ENCODE peak calls at places on chromosome 14, in ten cellular contexts. Q, W, T, S, U, F, J, E, R and G are unnamed samples.

GRCh38 chr14:55701638-55702037 is 121.6 kb downstream of the KTN1 start:
- DNase-seq in U (no peak), W (no peak), F (no peak), R (no peak), T (no peak), J (no peak), S (no peak), Q (no peak), E (no peak), G (no peak)

GRCh38 chr14:51860836-51861583 is 598 bp downstream of the GNG2 start:
- DNase-seq in E (no peak), R (no peak), J (no peak), S (no peak), Q (no peak), U (no peak), F (peak; percentile 32), T (no peak), W (no peak), G (no peak)

GRCh38 chr14:38238881-38239280 is 17.0 kb downstream of the CLEC14A start:
- DNase-seq in J (no peak), W (no peak), F (no peak), U (no peak), E (no peak), S (no peak), Q (no peak), T (no peak), R (no peak), G (no peak)

GRCh38 chr14:85529803-85530574 is at the start of gene FLRT2:
- DNase-seq in U (no peak), E (no peak), W (no peak), Q (peak; percentile 83), F (no peak), R (peak; percentile 71), S (peak; percentile 50), J (no peak), T (no peak), G (no peak)

GRCh38 chr14:102827716-102828115 is 50.5 kb downstream of the TRAF3 start:
- DNase-seq in J (no peak), R (no peak), E (no peak), Q (no peak), T (no peak), W (no peak), S (no peak), F (peak; percentile 48), U (no peak), G (no peak)

GRCh38 chr14:24042733-24043132 is 9.1 kb upstream of the CARMIL3 start:
- DNase-seq in F (no peak), E (no peak), J (no peak), U (no peak), R (peak; percentile 76), W (no peak), S (no peak), Q (no peak), T (no peak), G (no peak)

GRCh38 chr14:100837812-100838170 is 11.9 kb downstream of the MEG3 start:
- DNase-seq in Q (no peak), U (no peak), F (no peak), W (no peak), S (peak; percentile 5), J (no peak), T (no peak), E (no peak), R (no peak), G (no peak)

GRCh38 chr14:99729991-99730875 is 46.1 kb downstream of the CYP46A1 start:
- DNase-seq in S (peak; percentile 72), T (peak; percentile 37), U (peak; percentile 1), W (peak; percentile 42), F (peak; percentile 58), J (peak; percentile 67), Q (peak; percentile 79), E (peak; percentile 70), R (peak; percentile 74), G (no peak)

GRCh38 chr14:61257469-61258057 is 23.6 kb downstream of the TMEM30B start:
- DNase-seq in T (no peak), W (no peak), R (no peak), Q (no peak), F (peak; percentile 58), U (no peak), E (no peak), S (no peak), J (no peak), G (no peak)

GRCh38 chr14:29042546-29042945 is 276.0 kb downstream of the FOXG1 start:
- DNase-seq in S (no peak), R (no peak), T (no peak), F (no peak), U (no peak), Q (no peak), E (no peak), J (no peak), W (no peak), G (no peak)

GRCh38 chr14:65926935-65927700 is 514.6 kb downstream of the FUT8 start:
- DNase-seq in U (no peak), J (no peak), S (no peak), W (no peak), T (no peak), Q (no peak), R (no peak), E (peak; percentile 60), F (no peak), G (no peak)

GRCh38 chr14:78982551-78982950 is 812.4 kb downstream of the NRXN3 start:
- DNase-seq in J (no peak), Q (no peak), E (no peak), S (no peak), T (no peak), F (no peak), R (no peak), U (no peak), W (no peak), G (no peak)

GRCh38 chr14:59098377-59098776 is 90.1 kb upstream of the DAAM1 start:
- DNase-seq in R (no peak), T (no peak), E (no peak), Q (no peak), W (no peak), S (no peak), J (no peak), U (no peak), F (no peak), G (no peak)

GRCh38 chr14:100291305-100292075 is 14.8 kb downstream of the SLC25A29 start:
- DNase-seq in S (no peak), J (no peak), U (no peak), W (no peak), Q (peak; percentile 59), E (no peak), R (no peak), T (no peak), F (no peak), G (no peak)

GRCh38 chr14:31993521-31993941 is 83.6 kb upstream of the ARHGAP5 start:
- DNase-seq in U (no peak), W (no peak), Q (no peak), J (no peak), R (no peak), S (no peak), T (no peak), E (no peak), F (no peak), G (no peak)

GRCh38 chr14:38554046-38554445 is 298.2 kb upstream of the CLEC14A start:
- DNase-seq in E (no peak), T (no peak), F (no peak), S (no peak), U (no peak), W (no peak), J (no peak), R (no peak), Q (no peak), G (no peak)

GRCh38 chr14:65229431-65230286 is 127.3 kb upstream of the MAX start:
- DNase-seq in R (peak; percentile 27), F (peak; percentile 84), E (peak; percentile 69), J (no peak), T (no peak), U (no peak), Q (peak; percentile 71), W (no peak), S (peak; percentile 27), G (no peak)

GRCh38 chr14:34081576-34082136 is 130.8 kb upstream of the EGLN3 start:
- DNase-seq in F (peak; percentile 25), T (no peak), W (no peak), R (peak; percentile 48), S (no peak), U (no peak), E (peak; percentile 7), J (no peak), Q (no peak), G (no peak)

GRCh38 chr14:71321556-71322315 is 414.5 kb downstream of the PCNX1 start:
- DNase-seq in F (peak; percentile 88), Q (no peak), S (no peak), E (peak; percentile 41), U (no peak), J (no peak), R (peak; percentile 21), T (no peak), W (no peak), G (no peak)

GRCh38 chr14:23023500-23024152 is 11.1 kb downstream of the PSMB5 start:
- DNase-seq in E (no peak), U (no peak), T (no peak), R (no peak), J (no peak), W (no peak), F (no peak), Q (no peak), S (no peak), G (no peak)

GRCh38 chr14:94655169-94655710 is 43.0 kb downstream of the SERPINA3 start:
- DNase-seq in S (no peak), F (no peak), W (no peak), E (no peak), T (no peak), J (no peak), R (no peak), Q (no peak), U (no peak), G (no peak)

GRCh38 chr14:50333010-50333409 is 20.9 kb downstream of the DMAC2L start:
- DNase-seq in T (no peak), E (no peak), F (no peak), W (no peak), S (peak; percentile 48), U (no peak), J (no peak), Q (no peak), R (no peak), G (no peak)